ENCODE peak calls at places on chromosomes 11 and 22, in seven cellular contexts. A, O, L, V, X, N and M are unnamed samples.
A peak's percentile ranks its signal among the peaks of the same experiment; 100 is the strongest.

GRCh38 chr11:108253176-108253575 is 30.3 kb downstream of the ATM start:
- DNase-seq in A (no peak), X (no peak), L (no peak), V (no peak), O (no peak), N (no peak), M (no peak)

GRCh38 chr22:46824348-46824909 is 62.0 kb downstream of the TBC1D22A start:
- DNase-seq in A (no peak), X (peak; percentile 8), V (no peak), N (no peak), L (no peak), O (no peak), M (no peak)

GRCh38 chr22:39097098-39098020 is at the start of gene APOBEC3H:
- DNase-seq in L (peak; percentile 75), O (no peak), N (no peak), X (no peak), A (peak; percentile 16), V (no peak), M (no peak)

GRCh38 chr11:80958966-80959365 is 1518.1 kb upstream of the TENM4 start:
- DNase-seq in N (no peak), A (no peak), L (no peak), X (no peak), V (no peak), O (no peak), M (no peak)

GRCh38 chr11:34243620-34244493 is 114.0 kb downstream of the ABTB2 start:
- DNase-seq in N (no peak), A (peak; percentile 71), L (peak; percentile 28), X (no peak), O (no peak), V (peak; percentile 86), M (no peak)

GRCh38 chr11:125069008-125069407 is 5.9 kb downstream of the SLC37A2 start:
- DNase-seq in O (no peak), V (no peak), X (no peak), N (no peak), A (no peak), L (peak; percentile 71), M (no peak)

GRCh38 chr22:25962711-25963110 is 206.6 kb upstream of the SEZ6L start:
- DNase-seq in V (no peak), X (no peak), L (no peak), N (no peak), O (no peak), A (no peak), M (no peak)

GRCh38 chr11:27509953-27510352 is 3.4 kb upstream of the LIN7C start:
- DNase-seq in N (no peak), V (no peak), X (no peak), O (no peak), L (no peak), A (no peak), M (no peak)

GRCh38 chr11:83070878-83071640 is 638 bp downstream of the RAB30 start:
- DNase-seq in V (no peak), X (peak; percentile 39), L (no peak), A (no peak), O (no peak), N (no peak), M (no peak)

GRCh38 chr22:19041403-19042074 is 80.7 kb downstream of the DGCR2 start:
- DNase-seq in X (no peak), N (no peak), O (no peak), L (no peak), V (no peak), A (no peak), M (no peak)

GRCh38 chr11:68002943-68003845 is 703 bp downstream of the UNC93B1 start:
- DNase-seq in A (no peak), X (peak; percentile 70), O (no peak), V (no peak), N (no peak), L (peak; percentile 47), M (no peak)

GRCh38 chr22:35649636-35650250 is 1.5 kb downstream of the APOL6 start:
- DNase-seq in V (no peak), O (no peak), N (no peak), A (no peak), L (no peak), X (no peak), M (no peak)

GRCh38 chr22:19631899-19632670 is 82.2 kb upstream of the SEPTIN5 start:
- DNase-seq in L (peak; percentile 93), A (peak; percentile 55), O (no peak), N (peak; percentile 32), X (peak; percentile 82), V (no peak), M (peak; percentile 48)

GRCh38 chr11:78690588-78690987 is 115.9 kb upstream of the NARS2 start:
- DNase-seq in O (no peak), L (no peak), V (no peak), A (no peak), X (no peak), N (no peak), M (no peak)

GRCh38 chr11:72981067-72981466 is 161.1 kb downstream of the FCHSD2 start:
- DNase-seq in N (no peak), V (no peak), X (no peak), L (no peak), A (no peak), O (no peak), M (no peak)

GRCh38 chr11:74681686-74682651 is 49.3 kb downstream of the CHRDL2 start:
- DNase-seq in A (no peak), X (no peak), N (no peak), L (no peak), V (no peak), O (no peak), M (no peak)

GRCh38 chr11:68659158-68659921 is 25.0 kb upstream of the GAL start:
- DNase-seq in X (peak; percentile 89), V (no peak), L (peak; percentile 55), O (no peak), A (no peak), N (peak; percentile 55), M (no peak)

GRCh38 chr11:64128255-64129006 is 37.5 kb downstream of the MACROD1 start:
- DNase-seq in X (no peak), N (no peak), O (no peak), A (no peak), V (no peak), L (no peak), M (peak; percentile 24)

GRCh38 chr11:19093976-19094375 is 23.0 kb upstream of the ZDHHC13 start:
- DNase-seq in L (no peak), O (no peak), N (no peak), V (no peak), X (no peak), A (no peak), M (no peak)

GRCh38 chr22:26894362-26894761 is 237.0 kb downstream of the MIAT start:
- DNase-seq in L (no peak), A (no peak), O (no peak), N (no peak), X (no peak), V (no peak), M (no peak)

GRCh38 chr22:21626735-21627469 is 2.9 kb downstream of the YDJC start:
- DNase-seq in V (no peak), A (no peak), X (no peak), L (peak; percentile 63), N (no peak), O (no peak), M (no peak)

GRCh38 chr11:19769820-19770219 is 57.2 kb downstream of the NAV2 start:
- DNase-seq in O (no peak), L (no peak), X (no peak), V (no peak), N (no peak), A (no peak), M (no peak)

GRCh38 chr11:109864834-109865557 is 228.2 kb upstream of the ZC3H12C start:
- DNase-seq in X (no peak), N (no peak), L (no peak), V (no peak), A (no peak), O (no peak), M (no peak)

GRCh38 chr11:129282634-129283033 is 90.5 kb upstream of the ARHGAP32 start:
- DNase-seq in O (no peak), X (no peak), V (no peak), N (no peak), L (no peak), A (no peak), M (no peak)

GRCh38 chr11:129280027-129280811 is 88.1 kb upstream of the ARHGAP32 start:
- DNase-seq in O (no peak), X (peak; percentile 34), N (peak; percentile 58), L (no peak), A (no peak), V (no peak), M (peak; percentile 29)

GRCh38 chr11:129281471-129282268 is 89.5 kb upstream of the ARHGAP32 start:
- DNase-seq in N (no peak), X (no peak), V (no peak), A (no peak), L (no peak), O (no peak), M (no peak)

GRCh38 chr11:129285387-129285786 is 90.3 kb upstream of the BARX2 start:
- DNase-seq in L (no peak), O (no peak), X (no peak), A (no peak), V (no peak), N (no peak), M (no peak)

GRCh38 chr11:129283141-129283540 is 91.0 kb upstream of the ARHGAP32 start:
- DNase-seq in X (no peak), V (no peak), A (peak; percentile 55), L (no peak), N (peak; percentile 40), O (no peak), M (no peak)
- TF ChIP-seq JUND in X (no peak), V (no peak), A (no peak), L (no peak), N (no peak), O (no peak), M (no peak)

DNA sequence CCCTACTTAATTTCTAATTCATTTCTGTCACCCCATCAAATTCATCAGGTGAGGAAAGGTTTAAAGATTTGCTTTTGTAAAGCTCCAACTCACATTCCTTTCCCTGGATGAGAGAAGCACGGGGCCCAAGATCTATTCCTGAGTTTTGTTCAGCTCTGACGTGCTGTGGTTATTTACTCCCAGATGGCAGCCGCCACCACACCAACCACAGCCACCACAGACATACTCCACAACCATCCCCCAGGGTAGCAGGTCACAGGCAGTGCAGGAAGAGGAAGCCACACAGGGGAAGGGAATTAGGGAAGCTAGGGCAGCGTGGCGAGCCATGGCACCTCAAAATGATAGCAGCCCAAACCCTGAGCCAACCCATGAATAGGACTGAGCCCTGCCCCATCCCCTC is 63.5 kb upstream of the CSNK2A3 start:
- DNase-seq in A (no peak), N (no peak), O (no peak), X (no peak), V (no peak), L (no peak), M (peak; percentile 34)
- TF ChIP-seq JUND in A (no peak), N (no peak), O (no peak), X (no peak), V (no peak), L (no peak), M (no peak)

GRCh38 chr11:12090761-12091261 is 19.6 kb upstream of the MICAL2 start:
- DNase-seq in N (no peak), V (no peak), A (peak; percentile 73), L (no peak), X (no peak), O (no peak), M (no peak)
- TF ChIP-seq JUND in N (no peak), V (no peak), A (peak; percentile 76), L (no peak), X (no peak), O (no peak), M (no peak)

DNA sequence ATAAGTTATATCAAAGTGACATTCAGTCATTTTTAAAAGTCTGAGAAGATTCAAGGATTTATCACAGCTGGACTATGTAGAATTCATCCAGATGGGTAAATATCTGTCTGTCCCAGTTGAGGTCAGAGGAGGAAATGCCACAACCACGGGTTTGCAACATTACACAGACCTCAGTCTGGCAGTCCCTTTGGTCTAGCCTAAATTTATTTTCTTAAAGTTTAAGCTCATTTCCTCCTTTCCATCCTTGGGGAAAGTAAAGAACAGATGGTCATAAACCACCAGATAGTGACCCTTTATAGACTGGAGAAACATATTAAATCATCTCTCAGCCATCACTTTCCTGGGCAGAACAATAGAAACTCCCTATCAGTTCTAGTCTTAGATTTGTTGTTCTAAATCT is 238.4 kb upstream of the DDI1 start:
- DNase-seq in X (no peak), L (no peak), O (no peak), A (no peak), V (no peak), N (no peak), M (no peak)
- TF ChIP-seq JUND in X (peak; percentile 8), L (no peak), O (no peak), A (no peak), V (no peak), N (no peak), M (no peak)